ENCODE peak calls at places on chromosomes 4 and X, in nine cellular contexts. C, F, I, L, P, E, Z, G and A are unnamed samples.
A peak's percentile ranks its signal among the peaks of the same experiment; 100 is the strongest.

GRCh38 chr4:187814737-187815465 is 180.7 kb upstream of the ZFP42 start:
- DNase-seq in C (no peak), F (peak; percentile 32), I (no peak), L (peak; percentile 39), P (no peak), E (no peak), Z (no peak), G (no peak), A (no peak)

GRCh38 chr4:16029329-16029728 is 54.5 kb downstream of the PROM1 start:
- DNase-seq in C (no peak), F (peak; percentile 54), I (no peak), L (peak; percentile 61), P (no peak), E (no peak), Z (no peak), G (no peak), A (no peak)

GRCh38 chrX:13309631-13310030 is 10.2 kb downstream of the ATXN3L start:
- DNase-seq in C (no peak), F (no peak), I (no peak), L (no peak), P (no peak), E (no peak), Z (no peak), G (no peak), A (no peak)

GRCh38 chr4:125187221-125187620 is 127.5 kb upstream of the FAT4 start:
- DNase-seq in C (no peak), F (peak; percentile 52), I (no peak), L (peak; percentile 42), P (no peak), E (no peak), Z (no peak), G (no peak), A (no peak)

GRCh38 chrX:37000140-37000539 is 8.0 kb upstream of the FAM47C start:
- DNase-seq in C (no peak), F (no peak), I (no peak), L (no peak), P (no peak), E (no peak), Z (no peak), G (no peak), A (no peak)

GRCh38 chr4:105181259-105181658 is 34.6 kb downstream of the TET2 start:
- DNase-seq in C (no peak), F (peak; percentile 9), I (no peak), L (no peak), P (no peak), E (no peak), Z (no peak), G (no peak), A (no peak)

GRCh38 chr4:156765277-156765676 is 206.3 kb downstream of the PDGFC start:
- DNase-seq in C (no peak), F (peak; percentile 24), I (no peak), L (peak; percentile 36), P (no peak), E (no peak), Z (no peak), G (no peak), A (no peak)

GRCh38 chr4:87260477-87260876 is 40.1 kb upstream of the KLHL8 start:
- DNase-seq in C (no peak), F (no peak), I (no peak), L (no peak), P (no peak), E (no peak), Z (no peak), G (no peak), A (no peak)

GRCh38 chr4:175790067-175790466 is 22.0 kb downstream of the GPM6A start:
- DNase-seq in C (no peak), F (no peak), I (no peak), L (no peak), P (no peak), E (no peak), Z (no peak), G (no peak), A (no peak)

GRCh38 chr4:17577660-17578481 is 873 bp downstream of the LAP3 start:
- DNase-seq in C (peak; percentile 38), F (peak; percentile 43), I (peak; percentile 19), L (peak; percentile 33), P (peak; percentile 29), E (peak; percentile 13), Z (peak; percentile 57), G (peak; percentile 33), A (no peak)